ENCODE peak calls at places on chromosomes 4 and X, in four cellular contexts. Q is MCF 10A, K is NCI-H345, N is chondrocyte. Z is an unnamed sample.

GRCh38 chrX:25599061-25599460 is 539.1 kb upstream of the MAGEB18 start:
- DNase-seq in Q (peak; percentile 2), K (no peak), N (no peak), Z (no peak)

GRCh38 chr4:67549123-67549522 is 3.8 kb upstream of the CENPC start:
- DNase-seq in Q (peak; percentile 48), N (no peak), K (peak; percentile 10), Z (peak; percentile 23)

GRCh38 chr4:137543650-137544049 is 11.4 kb upstream of the PCDH18 start:
- DNase-seq in Q (no peak), K (no peak), N (no peak), Z (no peak)

GRCh38 chr4:148227147-148227546 is 215.1 kb downstream of the NR3C2 start:
- DNase-seq in Q (no peak), K (no peak), N (no peak), Z (no peak)

GRCh38 chrX:7088968-7089615 is 58.4 kb upstream of the STS start:
- DNase-seq in N (no peak), K (no peak), Q (peak; percentile 5), Z (peak; percentile 1)

GRCh38 chr4:174999407-174999806 is 81.2 kb downstream of the ADAM29 start:
- DNase-seq in K (no peak), Q (peak; percentile 58), N (no peak), Z (no peak)

GRCh38 chrX:7068939-7069367 is 78.6 kb upstream of the STS start:
- DNase-seq in N (no peak), K (no peak), Q (peak; percentile 90), Z (peak; percentile 10)

GRCh38 chr4:15132739-15133138 is 130.5 kb downstream of the CPEB2 start:
- DNase-seq in N (no peak), Q (no peak), K (no peak), Z (no peak)

GRCh38 chr4:14994242-14994641 is 8.0 kb upstream of the CPEB2 start:
- DNase-seq in Q (peak; percentile 77), K (no peak), N (no peak), Z (no peak)

GRCh38 chr4:41216294-41217019 is 2.1 kb upstream of the APBB2 start:
- DNase-seq in K (peak; percentile 85), N (no peak), Q (peak; percentile 87), Z (peak; percentile 84)

GRCh38 chr4:129344058-129344457 is 248.1 kb downstream of the C4orf33 start:
- DNase-seq in Q (peak; percentile 75), K (peak; percentile 20), N (no peak), Z (peak; percentile 60)

GRCh38 chrX:19840899-19841648 is 46.3 kb downstream of the SH3KBP1 start:
- DNase-seq in Q (no peak), K (no peak), N (no peak), Z (no peak)

GRCh38 chr4:2836391-2836859 is 7.2 kb upstream of the ADD1 start:
- DNase-seq in K (no peak), N (no peak), Q (no peak), Z (no peak)

GRCh38 chr4:17708992-17709759 is 72.2 kb downstream of the FAM184B start:
- DNase-seq in N (no peak), K (no peak), Q (no peak), Z (no peak)

GRCh38 chrX:39253551-39253950 is 452.3 kb downstream of the MID1IP1 start:
- DNase-seq in Q (peak; percentile 64), K (no peak), N (no peak), Z (no peak)

GRCh38 chr4:86247328-86247727 is 112.5 kb downstream of the MAPK10 start:
- DNase-seq in Q (no peak), K (no peak), N (no peak), Z (no peak)

GRCh38 chr4:140047781-140048180 is 106.2 kb downstream of the MAML3 start:
- DNase-seq in Q (no peak), N (no peak), K (no peak), Z (no peak)

GRCh38 chr4:26181616-26182015 is 139.2 kb upstream of the RBPJ start:
- DNase-seq in Q (no peak), N (no peak), K (no peak), Z (no peak)

GRCh38 chr4:98586634-98587354 is 71.6 kb downstream of the TSPAN5 start:
- DNase-seq in Q (no peak), N (no peak), K (no peak), Z (no peak)

GRCh38 chrX:26649534-26649933 is 433.6 kb downstream of the MAGEB5 start:
- DNase-seq in Q (peak; percentile 38), K (no peak), N (no peak), Z (peak; percentile 16)

GRCh38 chr4:150056569-150056968 is 21.7 kb upstream of the DCLK2 start:
- DNase-seq in N (no peak), K (no peak), Q (peak; percentile 56), Z (no peak)

GRCh38 chr4:108738307-108738706 is 24.5 kb downstream of the ETNPPL start:
- DNase-seq in Q (peak; percentile 27), K (no peak), N (no peak), Z (no peak)

GRCh38 chr4:14415146-14415545 is 587.1 kb upstream of the CPEB2 start:
- DNase-seq in K (no peak), N (no peak), Q (peak; percentile 39), Z (no peak)

GRCh38 chrX:68753218-68753617 is 75.6 kb upstream of the EFNB1 start:
- DNase-seq in N (no peak), Q (no peak), K (no peak), Z (no peak)

GRCh38 chr4:176538217-176538925 is 218.6 kb downstream of the SPCS3 start:
- DNase-seq in Q (peak; percentile 83), K (no peak), N (no peak), Z (no peak)

GRCh38 chr4:104491826-104492771 is 2.6 kb downstream of the CXXC4 start:
- DNase-seq in Q (peak; percentile 33), N (no peak), K (peak; percentile 31), Z (peak; percentile 5)

GRCh38 chr4:101357751-101358150 is 10.4 kb upstream of the PPP3CA start:
- DNase-seq in K (no peak), N (no peak), Q (no peak), Z (no peak)

Z was measured in NCI-H2171 treated with DMSO at 0.1 percent for 48 hours.